ENCODE peak calls at places on chromosomes 4 and X, in four cellular contexts. K is mucosa of descending colon, I is tibial nerve, O is right cardiac atrium. T is an unnamed sample.

GRCh38 chrX:17621566-17622270 is 115.6 kb upstream of the SCML1 start:
- DNase-seq in O (no peak), I (no peak), K (no peak), T (no peak)

GRCh38 chr4:165874072-165874798 is 1.2 kb downstream of the TLL1 start:
- DNase-seq in K (no peak), I (no peak), O (peak), T (peak)

GRCh38 chrX:54540289-54540688 is 10.3 kb downstream of the GNL3L start:
- DNase-seq in I (no peak), O (no peak), K (no peak), T (peak)

GRCh38 chr4:97074531-97074930 is 1068.7 kb downstream of the STPG2 start:
- DNase-seq in O (no peak), I (no peak), K (no peak), T (no peak)

GRCh38 chr4:74202062-74202586 is 44.2 kb downstream of the MTHFD2L start:
- DNase-seq in I (no peak), K (no peak), O (no peak), T (no peak)

GRCh38 chrX:21741378-21741777 is 16.5 kb downstream of the SMPX start:
- DNase-seq in I (no peak), O (no peak), K (no peak), T (no peak)

GRCh38 chrX:3326721-3327120 is 19.7 kb downstream of the MXRA5 start:
- DNase-seq in O (no peak), K (no peak), I (no peak), T (no peak)

GRCh38 chrX:31232506-31232905 is 160.7 kb upstream of the FTHL17 start:
- DNase-seq in I (no peak), O (no peak), K (no peak), T (no peak)

GRCh38 chr4:71209161-71209560 is 129.7 kb upstream of the SLC4A4 start:
- DNase-seq in O (no peak), K (no peak), I (no peak), T (no peak)

GRCh38 chr4:120052840-120053239 is 13.8 kb downstream of the MAD2L1 start:
- DNase-seq in O (peak), I (peak), K (peak), T (peak)

GRCh38 chr4:34861661-34862060 is 1382.7 kb downstream of the ARAP2 start:
- DNase-seq in K (no peak), O (no peak), I (no peak), T (no peak)

GRCh38 chr4:120948382-120948781 is 25.9 kb upstream of the PRDM5 start:
- DNase-seq in K (no peak), I (no peak), O (no peak), T (no peak)

GRCh38 chr4:154854362-154854761 is 73.3 kb downstream of the RBM46 start:
- DNase-seq in K (no peak), I (no peak), O (no peak), T (no peak)

GRCh38 chr4:20428410-20429160 is 176.9 kb downstream of the SLIT2 start:
- DNase-seq in K (no peak), O (no peak), I (no peak), T (no peak)

GRCh38 chr4:184416913-184417734 is 57.2 kb downstream of the IRF2 start:
- DNase-seq in O (no peak), K (no peak), I (no peak), T (no peak)

GRCh38 chr4:119728185-119728584 is 99.6 kb upstream of the PDE5A start:
- DNase-seq in I (no peak), O (no peak), K (no peak), T (no peak)

GRCh38 chr4:18479825-18480224 is 458.3 kb upstream of the LCORL start:
- DNase-seq in I (no peak), K (no peak), O (no peak), T (no peak)

GRCh38 chr4:151202851-151203455 is 74.0 kb upstream of the PRSS48 start:
- DNase-seq in O (no peak), K (no peak), I (no peak), T (peak)

GRCh38 chr4:81421346-81422218 is 50.1 kb downstream of the RASGEF1B start:
- DNase-seq in K (peak), I (no peak), O (no peak), T (no peak)

GRCh38 chrX:109830704-109831206 is 97.7 kb upstream of the ACSL4 start:
- DNase-seq in K (no peak), I (no peak), O (no peak), T (no peak)

GRCh38 chr4:153071953-153072622 is 132.2 kb upstream of the TRIM2 start:
- DNase-seq in I (no peak), K (no peak), O (no peak), T (no peak)

GRCh38 chr4:40623707-40624106 is 6.0 kb downstream of the RBM47 start:
- DNase-seq in O (no peak), K (no peak), I (no peak), T (no peak)

GRCh38 chr4:40622913-40623312 is 6.8 kb downstream of the RBM47 start:
- DNase-seq in K (no peak), O (no peak), I (no peak), T (no peak)

GRCh38 chr4:40619600-40619999 is 10.1 kb downstream of the RBM47 start:
- DNase-seq in K (no peak), O (no peak), I (no peak), T (no peak)

GRCh38 chr4:40621592-40622512 is 7.8 kb downstream of the RBM47 start:
- DNase-seq in I (peak), O (peak), K (peak), T (peak)

DNA sequence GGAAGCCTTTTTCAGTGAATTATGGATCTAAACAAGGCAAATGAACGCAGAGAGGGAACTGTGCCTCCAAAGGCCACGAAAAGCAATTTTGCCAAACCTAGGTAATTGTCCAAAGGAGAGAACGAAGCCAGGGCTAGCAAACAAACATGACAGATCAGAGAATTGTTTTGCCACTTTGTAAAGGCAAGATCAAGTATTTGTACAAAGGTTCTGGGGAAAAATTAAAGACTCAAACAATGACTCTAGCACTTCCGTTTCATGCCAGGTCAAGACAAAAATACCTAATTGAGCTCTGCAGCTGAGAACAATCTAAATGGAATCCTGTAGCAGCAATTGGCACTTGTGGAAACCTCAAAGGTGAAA is 8.5 kb downstream of the RBM47 start:
- DNase-seq in O (no peak), I (no peak), K (no peak), T (no peak)
- H3K4me3 ChIP-seq in O (no peak), I (no peak), K (no peak), T (no peak)

GRCh38 chrX:48306175-48306574 is 50.3 kb downstream of the SSX3 start:
- DNase-seq in K (no peak), O (no peak), I (no peak), T (no peak)
- H3K4me3 ChIP-seq in K (no peak), O (no peak), I (no peak), T (no peak)

DNA sequence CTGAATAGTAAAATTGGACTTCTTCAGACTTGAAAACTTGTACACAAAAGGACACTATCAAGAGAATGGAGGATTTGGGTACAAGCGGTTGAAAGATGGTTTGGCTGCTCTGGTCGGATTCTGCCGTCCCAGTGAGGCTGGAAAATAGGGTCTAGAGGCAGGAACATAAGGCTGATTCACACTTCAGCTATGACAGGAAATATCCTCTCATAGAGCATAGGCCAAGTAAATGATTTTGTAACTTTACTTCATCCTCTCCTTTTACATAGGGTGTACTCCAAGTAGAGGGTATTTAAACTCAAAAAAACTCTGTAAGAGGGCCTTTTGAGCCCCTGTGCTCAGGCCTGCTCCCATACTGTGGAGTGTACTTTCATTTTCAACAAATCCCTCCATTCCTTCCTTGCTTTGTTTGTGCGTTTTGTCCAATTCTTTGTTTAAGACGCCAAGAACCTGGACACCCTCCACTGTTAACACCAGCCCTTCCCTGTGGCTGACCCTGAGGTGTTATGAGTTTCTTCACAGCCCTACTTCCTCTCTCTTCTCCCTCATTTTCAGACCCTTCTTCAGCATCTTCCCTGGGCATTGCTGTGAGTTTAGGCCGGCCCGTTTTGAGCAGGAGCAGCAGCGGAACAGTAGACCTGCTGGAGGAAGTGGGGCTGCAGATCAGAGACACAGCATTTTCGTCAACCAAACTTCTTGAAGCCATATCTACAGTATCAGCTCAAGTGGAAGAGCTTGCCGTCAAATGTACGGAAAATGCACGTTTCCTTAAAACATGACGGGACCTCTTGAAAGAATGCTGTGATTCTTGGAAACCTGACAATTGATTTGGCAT is 7.2 kb downstream of the PGAM4 start:
- DNase-seq in I (no peak), K (no peak), O (no peak), T (no peak)
- H3K4me3 ChIP-seq in I (no peak), K (no peak), O (no peak), T (no peak)

GRCh38 chrX:38968817-38969216 is 167.6 kb downstream of the MID1IP1 start:
- DNase-seq in O (no peak), K (no peak), I (no peak), T (no peak)
- H3K4me3 ChIP-seq in O (no peak), K (no peak), I (no peak), T (no peak)

GRCh38 chrX:69179380-69179911 is 14.2 kb upstream of the PJA1 start:
- DNase-seq in K (no peak), I (no peak), O (no peak), T (no peak)
- H3K4me3 ChIP-seq in K (no peak), I (no peak), O (no peak), T (no peak)

DNA sequence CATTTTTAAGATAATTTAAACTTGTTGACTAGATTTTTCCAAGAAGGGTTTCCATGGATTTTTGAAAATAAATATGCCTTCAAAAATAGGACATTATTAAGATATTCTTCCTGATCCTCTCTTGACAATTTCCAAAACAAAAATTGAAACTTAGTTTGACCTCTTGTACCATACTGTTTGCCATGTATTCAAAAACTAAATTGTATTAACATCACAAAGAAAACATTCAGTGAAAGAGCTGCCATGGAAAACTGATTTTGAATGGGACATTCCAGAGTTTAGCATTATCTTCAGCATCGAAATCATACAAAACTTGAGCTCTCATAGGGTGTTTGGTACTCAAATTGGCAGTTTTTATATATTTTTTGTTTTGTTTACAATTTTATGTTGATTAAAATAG is 68.0 kb upstream of the HPGD start:
- DNase-seq in K (no peak), O (no peak), I (no peak), T (no peak)
- H3K4me3 ChIP-seq in K (no peak), O (no peak), I (no peak), T (no peak)

DNA sequence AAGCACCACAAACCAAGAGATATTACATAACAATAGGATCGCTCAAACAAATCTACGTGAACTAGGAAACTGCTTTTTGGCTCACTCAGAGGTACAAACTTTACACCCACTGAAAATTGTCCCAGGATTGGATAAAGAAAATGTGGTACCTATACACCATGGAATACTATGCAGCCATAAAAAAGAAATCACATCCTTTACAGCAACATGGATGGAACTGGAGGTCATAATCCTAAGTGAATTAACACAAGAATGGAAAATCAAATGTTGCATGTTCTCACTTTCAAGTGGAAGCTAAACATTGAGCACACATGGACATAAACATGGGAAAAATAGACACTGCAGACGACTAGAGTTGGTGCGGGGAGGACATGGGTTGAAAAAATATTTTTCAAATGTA is 207.8 kb downstream of the CBR4 start:
- DNase-seq in I (no peak), O (no peak), K (no peak), T (no peak)
- H3K4me3 ChIP-seq in I (no peak), O (no peak), K (no peak), T (no peak)

DNA sequence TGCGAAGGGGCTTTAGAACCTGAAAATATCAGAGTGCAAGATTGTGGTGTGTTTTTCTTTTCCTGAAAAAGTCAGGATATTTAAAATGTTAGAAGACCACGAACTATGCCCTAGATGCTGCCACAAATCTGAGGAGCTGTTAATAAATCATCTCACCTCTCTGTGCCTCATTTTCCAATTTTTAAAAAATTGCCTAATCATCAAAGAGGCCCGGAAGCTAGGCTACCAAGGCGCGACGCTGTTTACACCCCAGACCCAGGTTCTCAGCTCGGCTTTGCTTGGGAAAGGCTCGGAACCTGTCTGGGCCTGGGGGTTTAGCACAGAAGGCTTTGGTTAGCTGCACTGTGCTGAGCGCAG is 409.6 kb downstream of the BCOR start:
- DNase-seq in I (no peak), K (no peak), O (no peak), T (no peak)
- H3K4me3 ChIP-seq in I (peak), K (no peak), O (no peak), T (no peak)

GRCh38 chr4:85515701-85516100 is 40.8 kb downstream of the ARHGAP24 start:
- DNase-seq in O (no peak), K (no peak), I (no peak), T (no peak)
- H3K4me3 ChIP-seq in O (no peak), K (no peak), I (no peak), T (no peak)